ENCODE peak calls at places on chromosome 21, in four cellular contexts. V is DND-41, R is esophagus muscularis mucosa, H is GM06990. G is an unnamed sample. For H3K36me3 and H3K27me3, the result is how much of the 10 kb centered on the place peaks cover.

GRCh38 chr21:43864313-43864805 is 664 bp upstream of the AGPAT3 start:
- DNase-seq in V (peak), H (peak), R (no peak), G (peak)

GRCh38 chr21:33865996-33866575 is 49.5 kb downstream of the ATP5PO start:
- DNase-seq in H (no peak), V (no peak), R (no peak), G (no peak)

GRCh38 chr21:31908106-31909031 is 35.5 kb downstream of the HUNK start:
- DNase-seq in H (no peak), R (no peak), V (no peak), G (no peak)

GRCh38 chr21:32423320-32423719 is 10.8 kb downstream of the EVA1C start:
- DNase-seq in H (no peak), R (no peak), V (no peak), G (no peak)

GRCh38 chr21:24514081-24514733 is 1093.1 kb downstream of the MRPL39 start:
- DNase-seq in H (no peak), R (no peak), V (no peak), G (no peak)

GRCh38 chr21:27648560-27648959 is 681.7 kb upstream of the ADAMTS5 start:
- DNase-seq in H (no peak), R (no peak), V (no peak), G (no peak)

GRCh38 chr21:30831194-30831765 is 1.7 kb upstream of the KRTAP7-1 start:
- DNase-seq in H (no peak), R (no peak), V (peak), G (peak)

GRCh38 chr21:25402134-25402957 is 204.9 kb downstream of the MRPL39 start:
- DNase-seq in R (no peak), V (peak), H (no peak), G (no peak)

GRCh38 chr21:34192646-34193285 is 119.4 kb downstream of the MRPS6 start:
- DNase-seq in V (no peak), R (no peak), H (peak), G (peak)

GRCh38 chr21:34698270-34699015 is 29.6 kb downstream of the CLIC6 start:
- DNase-seq in H (no peak), V (no peak), R (no peak), G (no peak)

GRCh38 chr21:41048141-41048540 is 119.8 kb upstream of the BACE2 start:
- DNase-seq in R (no peak), V (no peak), H (no peak), G (no peak)

GRCh38 chr21:39676054-39676771 is 63.5 kb downstream of the B3GALT5 start:
- DNase-seq in V (no peak), H (peak), R (no peak), G (no peak)

GRCh38 chr21:38400195-38400695 is 98.0 kb downstream of the ERG start:
- DNase-seq in R (no peak), H (no peak), V (no peak), G (no peak)

GRCh38 chr21:38402795-38403194 is 95.5 kb downstream of the ERG start:
- DNase-seq in H (no peak), R (no peak), V (no peak), G (no peak)

GRCh38 chr21:38402291-38402690 is 96.0 kb downstream of the ERG start:
- DNase-seq in V (no peak), H (no peak), R (no peak), G (no peak)

GRCh38 chr21:38401527-38401926 is 96.8 kb downstream of the ERG start:
- DNase-seq in H (no peak), V (no peak), R (no peak), G (no peak)

DNA sequence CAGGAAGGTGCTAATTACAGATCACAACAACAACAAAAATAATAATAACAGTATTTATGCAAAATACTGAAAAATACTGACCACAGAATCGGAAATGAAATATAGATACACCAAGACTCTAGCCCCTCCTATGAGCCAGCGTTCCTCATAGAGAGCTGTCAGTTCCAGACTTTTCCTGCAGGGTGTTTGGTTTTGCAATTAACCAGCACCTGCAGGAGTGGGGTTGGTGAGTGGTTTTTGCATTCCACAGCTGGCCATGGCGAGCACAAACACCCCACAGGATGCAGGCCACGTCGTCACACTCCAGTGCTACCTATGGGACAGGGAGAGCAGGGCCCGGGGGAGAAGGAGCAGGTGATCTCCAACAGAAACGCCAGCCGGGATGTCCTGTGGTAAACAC is 94.1 kb downstream of the ERG start:
- DNase-seq in V (no peak), H (no peak), R (no peak), G (no peak)
- H3K4me3 ChIP-seq in V (no peak), H (no peak), R (no peak), G (no peak)

GRCh38 chr21:29501451-29501850 is 202.7 kb downstream of the BACH1 start:
- DNase-seq in H (no peak), R (no peak), V (no peak), G (no peak)

GRCh38 chr21:29499734-29500343 is 201.1 kb downstream of the BACH1 start:
- DNase-seq in H (no peak), R (no peak), V (peak), G (no peak)

GRCh38 chr21:29499229-29499628 is 200.5 kb downstream of the BACH1 start:
- DNase-seq in R (no peak), H (no peak), V (no peak), G (no peak)

GRCh38 chr21:29496337-29496736 is 197.6 kb downstream of the BACH1 start:
- DNase-seq in H (no peak), V (no peak), R (no peak), G (no peak)
- H3K36me3 ChIP-seq in H (under half), V (under half), R (under half), G (under half)

GRCh38 chr21:17519208-17519738 is 6.4 kb downstream of the CXADR start:
- DNase-seq in R (no peak), V (no peak), H (no peak), G (no peak)

GRCh38 chr21:17514124-17514481 is 1.3 kb downstream of the CXADR start:
- DNase-seq in V (no peak), R (no peak), H (no peak), G (no peak)

GRCh38 chr21:17512245-17513213 is at the start of gene CXADR:
- DNase-seq in R (no peak), H (peak), V (no peak), G (peak)

DNA sequence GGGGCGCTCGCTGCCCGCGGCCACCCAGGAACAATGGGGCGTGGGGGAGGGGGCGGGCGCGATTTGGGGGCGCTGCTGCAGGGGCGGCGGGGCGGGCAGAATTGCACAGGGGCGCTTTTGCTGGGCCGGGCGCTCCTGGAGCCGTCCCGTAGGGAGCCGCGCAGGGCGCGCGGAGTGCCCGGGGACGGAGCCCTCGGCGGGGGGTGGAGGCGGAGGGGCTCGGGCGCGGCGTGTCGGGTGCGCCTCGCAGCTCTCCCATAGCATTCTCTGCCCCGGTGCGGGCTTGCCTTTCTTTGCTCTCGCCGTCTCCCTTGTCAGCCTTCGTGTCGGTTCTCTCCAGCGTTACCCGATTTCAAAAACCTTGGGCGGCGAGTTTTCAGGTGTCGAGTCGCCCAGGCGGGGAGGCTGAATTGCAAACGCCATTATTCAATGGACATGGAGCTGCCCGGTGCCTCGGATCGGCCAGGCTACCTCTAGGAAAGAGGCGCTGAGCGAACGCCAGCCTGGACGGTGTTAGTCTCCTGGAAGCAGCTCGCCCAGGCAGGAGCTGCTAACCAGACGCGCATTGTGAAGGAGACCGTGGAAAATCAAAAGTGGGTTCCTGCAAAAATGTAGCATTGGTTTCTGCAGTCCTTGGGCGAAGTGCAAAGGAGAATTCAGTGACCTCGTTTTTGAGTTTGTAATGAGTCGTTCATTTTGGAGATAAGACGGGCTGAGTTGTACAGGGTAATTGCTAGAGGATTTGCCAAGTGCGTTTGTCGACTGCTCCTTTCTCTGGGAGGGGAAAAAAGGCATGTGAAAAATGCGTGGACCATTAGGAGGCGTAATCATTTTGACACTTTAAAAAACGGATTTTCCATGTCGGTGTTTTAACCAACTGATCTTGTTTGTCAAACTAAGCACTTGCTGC is 626 bp downstream of the CXADR start:
- DNase-seq in H (peak), R (no peak), V (no peak), G (peak)
- H3K27me3 ChIP-seq in H (under half), R (under half), V (under half), G (under half)

DNA sequence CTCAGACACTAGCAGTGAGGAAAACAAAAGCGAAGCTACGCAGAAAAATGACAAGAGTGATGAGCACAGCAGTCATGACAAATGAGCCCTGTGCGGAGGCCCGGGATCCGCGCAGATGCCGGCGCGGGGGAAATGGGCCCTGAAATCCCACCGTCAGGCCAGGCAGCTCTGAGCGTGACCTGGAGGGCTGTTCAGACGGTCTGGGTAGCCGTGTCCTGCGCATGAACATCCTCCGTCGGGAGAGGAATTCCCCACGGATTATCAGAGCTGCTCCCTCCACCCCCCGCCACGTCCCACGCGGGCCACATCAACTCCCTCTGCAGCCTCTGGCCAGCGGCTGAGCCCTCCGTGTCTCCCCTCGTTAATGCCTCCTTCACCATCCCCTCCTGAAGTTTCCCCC is 15.2 kb downstream of the PDE9A start:
- DNase-seq in R (no peak), V (no peak), H (no peak), G (no peak)
- H3K4me3 ChIP-seq in R (peak), V (no peak), H (no peak), G (no peak)

GRCh38 chr21:38060533-38060932 is 144.3 kb upstream of the KCNJ6 start:
- DNase-seq in V (no peak), H (no peak), R (no peak), G (no peak)
- H3K36me3 ChIP-seq in V (under half), H (under half), R (under half), G (under half)

DNA sequence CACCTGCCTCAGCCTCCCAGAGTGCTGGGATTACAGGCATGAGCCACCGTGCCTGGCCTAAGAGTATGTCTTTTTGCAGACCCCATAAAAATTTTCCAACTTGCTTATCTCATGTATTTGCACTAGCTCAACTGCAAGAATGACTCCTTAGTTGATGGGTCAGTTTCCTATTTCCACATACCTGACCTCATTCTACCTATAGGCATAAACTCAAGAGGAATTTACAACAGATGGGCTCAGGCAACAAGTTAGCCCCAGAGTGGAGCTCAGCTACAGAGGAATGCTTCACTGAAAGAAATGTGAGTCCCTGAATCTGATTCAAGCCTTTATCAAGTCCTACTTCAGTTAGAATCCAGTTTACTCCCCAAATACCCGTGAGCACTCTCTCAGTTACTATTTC is 5.3 kb upstream of the SLC37A1 start:
- DNase-seq in R (no peak), H (no peak), V (no peak), G (no peak)
- H3K27me3 ChIP-seq in R (under half), H (under half), V (under half), G (under half)